ENCODE peak calls at places on chromosomes 11 and 22, in nine cellular contexts. One of them, this sample, is unnamed.

GRCh38 chr22:27420817-27421361 is 380.7 kb downstream of the MN1 start:
- DNase-seq in stimulated activated CD4-positive, alpha-beta T cell treated with anti-CD3 and anti-CD28 coated beads, Interleukin-1b, Interleukin-23, amount 100 ng/mL, for 4 hours: no peak
- DNase-seq in CD4-positive, CD25-positive, alpha-beta regulatory T cell: no peak
- DNase-seq in activated T-helper 1 cell treated with Interleukin-2 at 50 U/mL for 16 hours: no peak
- DNase-seq in PC-3: peak
- DNase-seq in AG08396: peak
- DNase-seq in lung microvascular endothelial cell: peak
- DNase-seq in dermis microvascular lymphatic vessel endothelial cell: peak
- DNase-seq in GM23338: no peak
- DNase-seq in this sample: peak

GRCh38 chr11:20065040-20065805 is 95.1 kb downstream of the DBX1 start:
- DNase-seq in AG08396: no peak
- DNase-seq in activated T-helper 1 cell treated with Interleukin-2 at 50 U/mL for 16 hours: no peak
- DNase-seq in dermis microvascular lymphatic vessel endothelial cell: no peak
- DNase-seq in stimulated activated CD4-positive, alpha-beta T cell treated with anti-CD3 and anti-CD28 coated beads, Interleukin-1b, Interleukin-23, amount 100 ng/mL, for 4 hours: no peak
- DNase-seq in GM23338: peak
- DNase-seq in PC-3: no peak
- DNase-seq in CD4-positive, CD25-positive, alpha-beta regulatory T cell: no peak
- DNase-seq in lung microvascular endothelial cell: no peak
- DNase-seq in this sample: no peak

GRCh38 chr11:86459682-86460460 is 85.2 kb downstream of the CCDC81 start:
- DNase-seq in dermis microvascular lymphatic vessel endothelial cell: peak
- DNase-seq in GM23338: peak
- DNase-seq in AG08396: peak
- DNase-seq in stimulated activated CD4-positive, alpha-beta T cell treated with anti-CD3 and anti-CD28 coated beads, Interleukin-1b, Interleukin-23, amount 100 ng/mL, for 4 hours: no peak
- DNase-seq in PC-3: peak
- DNase-seq in lung microvascular endothelial cell: peak
- DNase-seq in activated T-helper 1 cell treated with Interleukin-2 at 50 U/mL for 16 hours: no peak
- DNase-seq in CD4-positive, CD25-positive, alpha-beta regulatory T cell: no peak
- DNase-seq in this sample: peak

GRCh38 chr11:12017865-12018453 is 9.5 kb upstream of the DKK3 start:
- DNase-seq in activated T-helper 1 cell treated with Interleukin-2 at 50 U/mL for 16 hours: no peak
- DNase-seq in dermis microvascular lymphatic vessel endothelial cell: peak
- DNase-seq in stimulated activated CD4-positive, alpha-beta T cell treated with anti-CD3 and anti-CD28 coated beads, Interleukin-1b, Interleukin-23, amount 100 ng/mL, for 4 hours: no peak
- DNase-seq in lung microvascular endothelial cell: no peak
- DNase-seq in GM23338: no peak
- DNase-seq in PC-3: no peak
- DNase-seq in CD4-positive, CD25-positive, alpha-beta regulatory T cell: no peak
- DNase-seq in AG08396: no peak
- DNase-seq in this sample: no peak

GRCh38 chr11:128290106-128290840 is 297.1 kb downstream of the ETS1 start:
- DNase-seq in lung microvascular endothelial cell: peak
- DNase-seq in CD4-positive, CD25-positive, alpha-beta regulatory T cell: peak
- DNase-seq in stimulated activated CD4-positive, alpha-beta T cell treated with anti-CD3 and anti-CD28 coated beads, Interleukin-1b, Interleukin-23, amount 100 ng/mL, for 4 hours: peak
- DNase-seq in PC-3: peak
- DNase-seq in GM23338: peak
- DNase-seq in dermis microvascular lymphatic vessel endothelial cell: peak
- DNase-seq in AG08396: peak
- DNase-seq in activated T-helper 1 cell treated with Interleukin-2 at 50 U/mL for 16 hours: peak
- DNase-seq in this sample: peak

GRCh38 chr22:47102648-47103047 is 340.2 kb downstream of the TBC1D22A start:
- DNase-seq in lung microvascular endothelial cell: no peak
- DNase-seq in CD4-positive, CD25-positive, alpha-beta regulatory T cell: no peak
- DNase-seq in GM23338: peak
- DNase-seq in stimulated activated CD4-positive, alpha-beta T cell treated with anti-CD3 and anti-CD28 coated beads, Interleukin-1b, Interleukin-23, amount 100 ng/mL, for 4 hours: no peak
- DNase-seq in activated T-helper 1 cell treated with Interleukin-2 at 50 U/mL for 16 hours: no peak
- DNase-seq in PC-3: peak
- DNase-seq in AG08396: no peak
- DNase-seq in dermis microvascular lymphatic vessel endothelial cell: no peak
- DNase-seq in this sample: no peak

GRCh38 chr11:92843455-92843854 is 126.0 kb upstream of the MTNR1B start:
- DNase-seq in dermis microvascular lymphatic vessel endothelial cell: no peak
- DNase-seq in PC-3: no peak
- DNase-seq in CD4-positive, CD25-positive, alpha-beta regulatory T cell: no peak
- DNase-seq in lung microvascular endothelial cell: no peak
- DNase-seq in stimulated activated CD4-positive, alpha-beta T cell treated with anti-CD3 and anti-CD28 coated beads, Interleukin-1b, Interleukin-23, amount 100 ng/mL, for 4 hours: no peak
- DNase-seq in activated T-helper 1 cell treated with Interleukin-2 at 50 U/mL for 16 hours: no peak
- DNase-seq in AG08396: no peak
- DNase-seq in GM23338: no peak
- DNase-seq in this sample: no peak

GRCh38 chr22:43129426-43130425 is 13.5 kb downstream of the MCAT start:
- DNase-seq in CD4-positive, CD25-positive, alpha-beta regulatory T cell: no peak
- DNase-seq in lung microvascular endothelial cell: no peak
- DNase-seq in activated T-helper 1 cell treated with Interleukin-2 at 50 U/mL for 16 hours: no peak
- DNase-seq in dermis microvascular lymphatic vessel endothelial cell: no peak
- DNase-seq in AG08396: no peak
- DNase-seq in PC-3: no peak
- DNase-seq in GM23338: no peak
- DNase-seq in stimulated activated CD4-positive, alpha-beta T cell treated with anti-CD3 and anti-CD28 coated beads, Interleukin-1b, Interleukin-23, amount 100 ng/mL, for 4 hours: no peak
- DNase-seq in this sample: no peak

GRCh38 chr11:70699294-70700221 is 301.2 kb downstream of the CTTN start:
- DNase-seq in CD4-positive, CD25-positive, alpha-beta regulatory T cell: no peak
- DNase-seq in lung microvascular endothelial cell: no peak
- DNase-seq in dermis microvascular lymphatic vessel endothelial cell: peak
- DNase-seq in GM23338: peak
- DNase-seq in stimulated activated CD4-positive, alpha-beta T cell treated with anti-CD3 and anti-CD28 coated beads, Interleukin-1b, Interleukin-23, amount 100 ng/mL, for 4 hours: no peak
- DNase-seq in activated T-helper 1 cell treated with Interleukin-2 at 50 U/mL for 16 hours: no peak
- DNase-seq in PC-3: peak
- DNase-seq in AG08396: no peak
- DNase-seq in this sample: no peak